ENCODE peak calls at places on chromosomes 5 and 9, in six cellular contexts. H, T, L, K, N and U are unnamed samples.

GRCh38 chr9:133976888-133977287 is 15.2 kb downstream of the VAV2 start:
- DNase-seq in N (no peak), T (peak), L (no peak), K (no peak), H (no peak), U (no peak)

GRCh38 chr5:149639718-149640117 is 58.4 kb downstream of the ARHGEF37 start:
- DNase-seq in H (no peak), K (no peak), T (no peak), N (no peak), L (no peak), U (no peak)

GRCh38 chr5:140868721-140869554 is at the start of gene PCDHA11:
- DNase-seq in H (no peak), L (no peak), T (no peak), N (no peak), K (peak), U (peak)

GRCh38 chr5:66987949-66988838 is 208.4 kb downstream of the CD180 start:
- DNase-seq in L (no peak), K (peak), N (peak), H (no peak), T (no peak), U (peak)

GRCh38 chr5:120293796-120294195 is 170.3 kb upstream of the PRR16 start:
- DNase-seq in K (no peak), L (no peak), H (no peak), T (no peak), N (no peak), U (peak)

GRCh38 chr5:173016621-173017046 is 33.1 kb downstream of the ATP6V0E1 start:
- DNase-seq in H (no peak), T (no peak), K (peak), L (no peak), N (peak), U (peak)

GRCh38 chr9:25542319-25542718 is 135.9 kb downstream of the TUSC1 start:
- DNase-seq in L (no peak), N (no peak), T (no peak), H (no peak), K (no peak), U (no peak)

GRCh38 chr5:150515446-150515845 is 7.5 kb downstream of the NDST1 start:
- DNase-seq in L (no peak), T (no peak), N (no peak), H (no peak), K (no peak), U (peak)

GRCh38 chr5:14672082-14672481 is 7.6 kb downstream of the OTULIN start:
- DNase-seq in H (no peak), K (no peak), N (no peak), L (no peak), T (no peak), U (no peak)

GRCh38 chr5:179267071-179267670 is 78.1 kb downstream of the ADAMTS2 start:
- DNase-seq in K (no peak), T (no peak), N (no peak), L (no peak), H (no peak), U (no peak)

GRCh38 chr9:79362100-79363081 is 209.4 kb upstream of the TLE4 start:
- DNase-seq in H (no peak), L (no peak), T (no peak), K (no peak), N (peak), U (no peak)

GRCh38 chr5:113606298-113607134 is 93.0 kb downstream of the YTHDC2 start:
- DNase-seq in L (no peak), K (peak), H (no peak), N (peak), T (peak), U (peak)

GRCh38 chr5:3615217-3615616 is 19.6 kb downstream of the IRX1 start:
- DNase-seq in L (no peak), K (no peak), T (no peak), N (no peak), H (no peak), U (no peak)

GRCh38 chr9:107175039-107175438 is 108.0 kb upstream of the RAD23B start:
- DNase-seq in H (no peak), N (no peak), T (no peak), L (no peak), K (no peak), U (no peak)

GRCh38 chr5:158755971-158756370 is 343.7 kb downstream of the EBF1 start:
- DNase-seq in N (no peak), T (no peak), L (no peak), K (no peak), H (no peak), U (no peak)

GRCh38 chr5:102771435-102771834 is 16.3 kb downstream of the PAM start:
- DNase-seq in K (no peak), N (no peak), H (no peak), T (no peak), L (no peak), U (no peak)

GRCh38 chr9:73200694-73201432 is 49.2 kb downstream of the ANXA1 start:
- DNase-seq in K (peak), N (peak), T (no peak), H (no peak), L (no peak), U (peak)

GRCh38 chr9:38068616-38068865 is 486 bp downstream of the SHB start:
- DNase-seq in K (peak), H (no peak), T (peak), L (peak), N (no peak), U (peak)